ENCODE peak calls at places on chromosomes 11 and 22, in nine cellular contexts. Y, S, U, R, K, I, A, N and D are unnamed samples.
A peak's percentile ranks its signal among the peaks of the same experiment; 100 is the strongest.

GRCh38 chr11:43903086-43903485 is 22.5 kb downstream of the ALKBH3 start:
- DNase-seq in Y (no peak), S (no peak), U (no peak), R (no peak), K (no peak), I (no peak), A (no peak), N (no peak), D (no peak)

GRCh38 chr11:17314232-17314547 is 37.4 kb upstream of the NCR3LG1 start:
- DNase-seq in Y (no peak), S (peak; percentile 91), U (no peak), R (no peak), K (peak; percentile 5), I (peak; percentile 78), A (no peak), N (peak; percentile 58), D (no peak)

GRCh38 chr11:62543680-62544444 is 2.7 kb downstream of the AHNAK start:
- DNase-seq in Y (no peak), S (no peak), U (peak; percentile 72), R (no peak), K (no peak), I (no peak), A (no peak), N (no peak), D (peak; percentile 24)

GRCh38 chr22:17578129-17578754 is 14.9 kb downstream of the SLC25A18 start:
- DNase-seq in Y (peak; percentile 70), S (peak; percentile 53), U (peak; percentile 88), R (no peak), K (peak; percentile 56), I (peak; percentile 42), A (no peak), N (no peak), D (peak; percentile 76)

GRCh38 chr11:115085461-115086220 is 407.3 kb downstream of the NXPE2 start:
- DNase-seq in Y (no peak), S (no peak), U (no peak), R (no peak), K (no peak), I (no peak), A (no peak), N (no peak), D (no peak)

GRCh38 chr11:35082322-35083180 is 56.4 kb upstream of the CD44 start:
- DNase-seq in Y (peak; percentile 36), S (peak; percentile 85), U (peak; percentile 87), R (peak; percentile 72), K (no peak), I (peak; percentile 88), A (peak; percentile 70), N (peak; percentile 89), D (peak; percentile 59)

GRCh38 chr22:48097723-48098122 is 1335.3 kb downstream of the TBC1D22A start:
- DNase-seq in Y (no peak), S (no peak), U (no peak), R (no peak), K (no peak), I (no peak), A (peak; percentile 12), N (no peak), D (no peak)

GRCh38 chr11:64568041-64568571 is 22.9 kb upstream of the SLC22A12 start:
- DNase-seq in Y (no peak), S (no peak), U (no peak), R (no peak), K (no peak), I (no peak), A (no peak), N (no peak), D (no peak)

GRCh38 chr22:20203142-20204099 is 52.6 kb upstream of the CCDC188 start:
- DNase-seq in Y (no peak), S (peak; percentile 8), U (peak; percentile 69), R (no peak), K (no peak), I (peak; percentile 15), A (no peak), N (no peak), D (no peak)

GRCh38 chr11:14323118-14323676 is 35.8 kb downstream of the RRAS2 start:
- DNase-seq in Y (no peak), S (no peak), U (no peak), R (no peak), K (no peak), I (no peak), A (no peak), N (no peak), D (no peak)

GRCh38 chr11:61035086-61035835 is 63.8 kb downstream of the CD6 start:
- DNase-seq in Y (no peak), S (no peak), U (no peak), R (no peak), K (no peak), I (no peak), A (peak; percentile 25), N (no peak), D (no peak)

GRCh38 chr22:39446239-39446721 is 10.5 kb upstream of the MGAT3 start:
- DNase-seq in Y (no peak), S (no peak), U (peak; percentile 65), R (no peak), K (no peak), I (no peak), A (no peak), N (no peak), D (no peak)

GRCh38 chr11:3964935-3965511 is 109.6 kb downstream of the STIM1 start:
- DNase-seq in Y (no peak), S (no peak), U (no peak), R (no peak), K (no peak), I (no peak), A (no peak), N (no peak), D (no peak)

GRCh38 chr22:37020192-37020479 is 594 bp downstream of the MPST start:
- DNase-seq in Y (no peak), S (peak; percentile 66), U (peak; percentile 68), R (no peak), K (peak; percentile 32), I (peak; percentile 50), A (no peak), N (peak; percentile 29), D (no peak)

GRCh38 chr11:45091563-45092392 is 54.7 kb upstream of the PRDM11 start:
- DNase-seq in Y (no peak), S (peak; percentile 37), U (peak; percentile 65), R (no peak), K (no peak), I (no peak), A (peak; percentile 5), N (no peak), D (no peak)

GRCh38 chr11:71999360-71999759 is 651 bp downstream of the IL18BP start:
- DNase-seq in Y (no peak), S (peak; percentile 50), U (peak; percentile 79), R (no peak), K (no peak), I (peak; percentile 27), A (no peak), N (no peak), D (no peak)